ENCODE peak calls at places on chromosome 12, in four cellular contexts. H is Caco-2, Y is suprapubic skin, O is fibroblast of pulmonary artery. M is an unnamed sample.

GRCh38 chr12:87311206-87311605 is 718.0 kb downstream of the C12orf50 start:
- DNase-seq in H (no peak), Y (no peak), O (peak), M (no peak)

GRCh38 chr12:126483145-126484068 is 1418.2 kb downstream of the AACS start:
- DNase-seq in H (no peak), Y (no peak), O (peak), M (peak)

GRCh38 chr12:76755829-76756379 is 8.0 kb upstream of the ZDHHC17 start:
- DNase-seq in H (no peak), Y (no peak), O (no peak), M (no peak)

GRCh38 chr12:120376416-120376815 is 7.5 kb upstream of the MSI1 start:
- DNase-seq in H (no peak), Y (no peak), O (no peak), M (no peak)

GRCh38 chr12:17215754-17216153 is 609.8 kb upstream of the LMO3 start:
- DNase-seq in H (peak), Y (no peak), O (no peak), M (no peak)

GRCh38 chr12:14570231-14570630 is 2.5 kb upstream of the PLBD1 start:
- DNase-seq in H (no peak), Y (no peak), O (no peak), M (no peak)

GRCh38 chr12:27236498-27236897 is 7.6 kb upstream of the STK38L start:
- DNase-seq in H (no peak), Y (no peak), O (peak), M (no peak)

GRCh38 chr12:70787612-70788011 is 132.9 kb downstream of the PTPRR start:
- DNase-seq in H (no peak), Y (no peak), O (no peak), M (no peak)

GRCh38 chr12:58341791-58342190 is 400.4 kb downstream of the ATP23 start:
- DNase-seq in H (no peak), Y (no peak), O (peak), M (peak)

GRCh38 chr12:49917126-49917787 is 13.6 kb upstream of the FAIM2 start:
- DNase-seq in H (no peak), Y (peak), O (no peak), M (no peak)

GRCh38 chr12:115380509-115381120 is 696.6 kb upstream of the TBX3 start:
- DNase-seq in H (no peak), Y (no peak), O (no peak), M (no peak)

GRCh38 chr12:13924286-13924685 is 57.1 kb downstream of the GRIN2B start:
- DNase-seq in H (no peak), Y (no peak), O (no peak), M (no peak)

GRCh38 chr12:16603916-16604575 is 1.9 kb downstream of the LMO3 start:
- DNase-seq in H (no peak), Y (no peak), O (peak), M (no peak)

GRCh38 chr12:55724226-55724939 is 4.2 kb downstream of the RDH5 start:
- DNase-seq in H (peak), Y (peak), O (peak), M (no peak)

GRCh38 chr12:97046901-97047300 is 139.8 kb downstream of the NEDD1 start:
- DNase-seq in H (no peak), Y (no peak), O (no peak), M (no peak)

GRCh38 chr12:6626654-6627283 is 9.0 kb downstream of the LPAR5 start:
- DNase-seq in H (no peak), Y (no peak), O (peak), M (no peak)

GRCh38 chr12:6326316-6326959 is 15.4 kb downstream of the TNFRSF1A start:
- DNase-seq in H (peak), Y (peak), O (peak), M (peak)

GRCh38 chr12:88782357-88782756 is 202.1 kb upstream of the KITLG start:
- DNase-seq in H (no peak), Y (no peak), O (no peak), M (no peak)

GRCh38 chr12:123602651-123603195 is 824 bp downstream of the DDX55 start:
- DNase-seq in H (no peak), Y (peak), O (peak), M (no peak)

GRCh38 chr12:66848967-66849366 is 170.1 kb upstream of the GRIP1 start:
- DNase-seq in H (no peak), Y (no peak), O (no peak), M (peak)

GRCh38 chr12:88228720-88229119 is 86.6 kb downstream of the TMTC3 start:
- DNase-seq in H (no peak), Y (no peak), O (no peak), M (no peak)

GRCh38 chr12:108580531-108580930 is 17.4 kb downstream of the TMEM119 start:
- DNase-seq in H (no peak), Y (no peak), O (peak), M (no peak)

GRCh38 chr12:7155471-7156034 is 25.4 kb downstream of the CLSTN3 start:
- DNase-seq in H (no peak), Y (no peak), O (peak), M (no peak)

GRCh38 chr12:108611884-108612415 is 14.1 kb upstream of the TMEM119 start:
- DNase-seq in H (peak), Y (no peak), O (peak), M (peak)

GRCh38 chr12:51527872-51528271 is 63.2 kb upstream of the SCN8A start:
- DNase-seq in H (no peak), Y (no peak), O (no peak), M (no peak)
- H3K4me3 ChIP-seq in H (no peak), Y (no peak), O (no peak), M (no peak)

GRCh38 chr12:19223018-19223417 is 93.5 kb downstream of the PLEKHA5 start:
- DNase-seq in H (no peak), Y (no peak), O (peak), M (no peak)
- TF ChIP-seq CTCF in H (peak), Y (no peak), O (peak), M (peak)

GRCh38 chr12:52926596-52927241 is 21.8 kb upstream of the KRT8 start:
- DNase-seq in H (no peak), Y (no peak), O (no peak), M (no peak)
- H3K4me3 ChIP-seq in H (no peak), Y (no peak), O (no peak), M (no peak)

DNA sequence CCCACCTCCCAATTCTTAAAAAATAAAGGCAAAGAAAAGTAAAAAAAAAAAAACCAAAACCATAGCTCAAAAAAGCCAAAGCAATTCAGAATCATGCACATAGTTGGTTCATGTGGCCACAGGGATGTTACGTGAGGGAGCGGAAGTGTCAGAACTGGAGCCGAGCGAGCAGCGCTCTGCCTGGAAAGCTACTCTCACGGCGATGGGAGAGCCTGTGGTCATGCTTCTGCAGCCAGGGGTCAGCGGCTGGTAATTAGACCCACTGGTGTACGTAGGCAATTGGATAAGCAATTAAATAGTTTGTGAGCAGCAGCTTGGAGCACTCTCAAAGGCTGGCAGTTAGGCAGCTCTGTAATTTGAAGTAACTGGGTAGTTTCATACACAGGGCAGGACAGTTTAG is 58.1 kb downstream of the TRHDE start:
- DNase-seq in H (no peak), Y (no peak), O (no peak), M (peak)
- TF ChIP-seq CTCF in H (no peak), Y (no peak), O (no peak), M (no peak)

GRCh38 chr12:29672580-29672979 is 111.2 kb downstream of the TMTC1 start:
- DNase-seq in H (no peak), Y (no peak), O (no peak), M (no peak)
- H3K4me3 ChIP-seq in H (no peak), Y (no peak), O (no peak), M (no peak)

GRCh38 chr12:45464699-45465098 is 248.8 kb downstream of the ANO6 start:
- DNase-seq in H (peak), Y (no peak), O (peak), M (no peak)
- TF ChIP-seq CTCF in H (no peak), Y (no peak), O (peak), M (peak)